ENCODE peak calls at places on chromosomes 4 and X, in eight cellular contexts. S is GM03348; D is H4; Y is foreskin fibroblast; V is effector memory CD8-positive, alpha-beta T cell; O is activated CD8-positive, alpha-beta memory T cell treated with anti-CD3 and anti-CD28 coated beads, Interleukin-2, amount 50 U/mL, for 4 hours; L is central memory CD4-positive, alpha-beta T cell; E is stimulated activated CD8-positive, alpha-beta memory T cell treated with anti-CD3 and anti-CD28 coated beads, Interleukin-15, amount 100 ng/mL, for 4 hours. Q is an unnamed sample.

GRCh38 chr4:40183615-40184411 is 13.0 kb upstream of the RHOH start:
- DNase-seq in S (no peak), D (no peak), Y (peak), V (no peak), O (no peak), L (no peak), E (no peak), Q (no peak)

GRCh38 chr4:4990857-4991540 is 28.3 kb downstream of the CYTL1 start:
- DNase-seq in S (peak), D (peak), Y (peak), V (peak), O (no peak), L (no peak), E (no peak), Q (no peak)

GRCh38 chr4:787561-787981 is 38.4 kb downstream of the CPLX1 start:
- DNase-seq in S (no peak), D (no peak), Y (no peak), V (no peak), O (no peak), L (no peak), E (no peak), Q (no peak)

GRCh38 chr4:661856-662761 is 12.0 kb downstream of the ATP5ME start:
- DNase-seq in S (no peak), D (no peak), Y (no peak), V (no peak), O (peak), L (no peak), E (no peak), Q (no peak)

GRCh38 chr4:138056541-138056940 is 185.6 kb downstream of the SLC7A11 start:
- DNase-seq in S (no peak), D (no peak), Y (no peak), V (no peak), O (no peak), L (no peak), E (no peak), Q (no peak)

GRCh38 chr4:182089326-182089725 is 153.9 kb upstream of the TENM3 start:
- DNase-seq in S (no peak), D (no peak), Y (no peak), V (no peak), O (no peak), L (no peak), E (no peak), Q (peak)

GRCh38 chrX:137198040-137198439 is 164.2 kb upstream of the GPR101 start:
- DNase-seq in S (no peak), D (no peak), Y (no peak), V (no peak), O (no peak), L (no peak), E (no peak), Q (no peak)

GRCh38 chr4:65983062-65983461 is 312.8 kb upstream of the EPHA5 start:
- DNase-seq in S (no peak), D (no peak), Y (no peak), V (no peak), O (no peak), L (no peak), E (no peak), Q (no peak)

GRCh38 chr4:123671633-123672404 is 275.2 kb downstream of the SPRY1 start:
- DNase-seq in S (no peak), D (no peak), Y (no peak), V (no peak), O (no peak), L (no peak), E (no peak), Q (no peak)

GRCh38 chr4:19947349-19947748 is 304.4 kb upstream of the SLIT2 start:
- DNase-seq in S (peak), D (peak), Y (peak), V (no peak), O (no peak), L (no peak), E (no peak), Q (no peak)

GRCh38 chr4:163494360-163495241 is at the start of gene TMA16:
- DNase-seq in S (peak), D (peak), Y (peak), V (peak), O (peak), L (peak), E (peak), Q (peak)

GRCh38 chr4:39043697-39044363 is 11.6 kb upstream of the TMEM156 start:
- DNase-seq in S (peak), D (peak), Y (no peak), V (no peak), O (no peak), L (peak), E (no peak), Q (no peak)

GRCh38 chr4:79164961-79165610 is 160.8 kb downstream of the NAA11 start:
- DNase-seq in S (no peak), D (no peak), Y (no peak), V (no peak), O (no peak), L (no peak), E (no peak), Q (no peak)

GRCh38 chrX:136647969-136648368 is at the start of gene CD40LG:
- DNase-seq in S (no peak), D (no peak), Y (no peak), V (no peak), O (no peak), L (no peak), E (no peak), Q (no peak)

GRCh38 chr4:77036206-77036605 is 39.6 kb downstream of the CCNI start:
- DNase-seq in S (peak), D (no peak), Y (peak), V (no peak), O (no peak), L (no peak), E (no peak), Q (no peak)

Q was measured in Jurkat, Clone E6-1.